ENCODE peak calls at places on chromosomes 13 and 19, in nine cellular contexts. H, E, G, Z, V, I, O, R and C are unnamed samples.

GRCh38 chr13:94182185-94182761 is 297.2 kb downstream of the DCT start:
- DNase-seq in H (no peak), E (no peak), G (no peak), Z (no peak), V (no peak), I (no peak), O (no peak), R (no peak), C (no peak)

GRCh38 chr19:4831351-4832340 is at the start of gene TICAM1:
- DNase-seq in H (peak), E (peak), G (peak), Z (peak), V (peak), I (peak), O (peak), R (peak), C (no peak)

GRCh38 chr13:99434258-99434788 is 66.9 kb upstream of the TM9SF2 start:
- DNase-seq in H (no peak), E (no peak), G (no peak), Z (no peak), V (no peak), I (no peak), O (peak), R (peak), C (no peak)

GRCh38 chr19:43574424-43575155 is 737 bp downstream of the XRCC1 start:
- DNase-seq in H (no peak), E (peak), G (peak), Z (peak), V (no peak), I (peak), O (no peak), R (no peak), C (peak)

GRCh38 chr19:32598022-32598421 is 17.0 kb downstream of the PDCD5 start:
- DNase-seq in H (no peak), E (no peak), G (no peak), Z (no peak), V (no peak), I (no peak), O (no peak), R (no peak), C (no peak)

GRCh38 chr13:48412881-48413351 is at the start of gene LPAR6:
- DNase-seq in H (no peak), E (peak), G (peak), Z (peak), V (no peak), I (peak), O (no peak), R (peak), C (peak)

GRCh38 chr13:74325106-74325505 is 190.9 kb upstream of the KLF12 start:
- DNase-seq in H (peak), E (peak), G (peak), Z (peak), V (no peak), I (peak), O (no peak), R (peak), C (no peak)

GRCh38 chr19:16867211-16867610 is 21.6 kb upstream of the F2RL3 start:
- DNase-seq in H (no peak), E (no peak), G (peak), Z (no peak), V (no peak), I (peak), O (no peak), R (no peak), C (no peak)

GRCh38 chr13:83819156-83819555 is 63.1 kb downstream of the SLITRK1 start:
- DNase-seq in H (no peak), E (peak), G (no peak), Z (peak), V (no peak), I (peak), O (no peak), R (no peak), C (no peak)

GRCh38 chr13:62598708-62599107 is 1183.1 kb upstream of the PCDH20 start:
- DNase-seq in H (no peak), E (no peak), G (no peak), Z (no peak), V (no peak), I (no peak), O (no peak), R (no peak), C (peak)

GRCh38 chr19:35531291-35531690 is 2.0 kb upstream of the GAPDHS start:
- DNase-seq in H (no peak), E (no peak), G (no peak), Z (no peak), V (no peak), I (no peak), O (no peak), R (no peak), C (peak)

GRCh38 chr19:7109678-7110289 is 40.3 kb downstream of the ZNF557 start:
- DNase-seq in H (no peak), E (peak), G (no peak), Z (no peak), V (no peak), I (peak), O (no peak), R (no peak), C (peak)

GRCh38 chr13:52852444-52852843 is 4.0 kb upstream of the PCDH8 start:
- DNase-seq in H (peak), E (no peak), G (no peak), Z (no peak), V (no peak), I (no peak), O (no peak), R (no peak), C (no peak)

GRCh38 chr19:17553256-17553655 is 2.2 kb upstream of the COLGALT1 start:
- DNase-seq in H (no peak), E (peak), G (peak), Z (peak), V (no peak), I (peak), O (peak), R (peak), C (peak)

GRCh38 chr19:17807731-17808316 is 12.9 kb downstream of the B3GNT3 start:
- DNase-seq in H (no peak), E (no peak), G (no peak), Z (no peak), V (no peak), I (no peak), O (no peak), R (no peak), C (no peak)

GRCh38 chr19:2405256-2405655 is 22.1 kb downstream of the TIMM13 start:
- DNase-seq in H (no peak), E (no peak), G (no peak), Z (no peak), V (no peak), I (no peak), O (peak), R (no peak), C (no peak)

GRCh38 chr13:111140562-111141105 is 25.5 kb downstream of the ARHGEF7 start:
- DNase-seq in H (no peak), E (no peak), G (no peak), Z (no peak), V (no peak), I (no peak), O (no peak), R (no peak), C (no peak)
- H3K4me2 ChIP-seq in H (no peak), E (no peak), G (no peak), Z (no peak), V (no peak), I (no peak), O (no peak), R (no peak), C (no peak)

DNA sequence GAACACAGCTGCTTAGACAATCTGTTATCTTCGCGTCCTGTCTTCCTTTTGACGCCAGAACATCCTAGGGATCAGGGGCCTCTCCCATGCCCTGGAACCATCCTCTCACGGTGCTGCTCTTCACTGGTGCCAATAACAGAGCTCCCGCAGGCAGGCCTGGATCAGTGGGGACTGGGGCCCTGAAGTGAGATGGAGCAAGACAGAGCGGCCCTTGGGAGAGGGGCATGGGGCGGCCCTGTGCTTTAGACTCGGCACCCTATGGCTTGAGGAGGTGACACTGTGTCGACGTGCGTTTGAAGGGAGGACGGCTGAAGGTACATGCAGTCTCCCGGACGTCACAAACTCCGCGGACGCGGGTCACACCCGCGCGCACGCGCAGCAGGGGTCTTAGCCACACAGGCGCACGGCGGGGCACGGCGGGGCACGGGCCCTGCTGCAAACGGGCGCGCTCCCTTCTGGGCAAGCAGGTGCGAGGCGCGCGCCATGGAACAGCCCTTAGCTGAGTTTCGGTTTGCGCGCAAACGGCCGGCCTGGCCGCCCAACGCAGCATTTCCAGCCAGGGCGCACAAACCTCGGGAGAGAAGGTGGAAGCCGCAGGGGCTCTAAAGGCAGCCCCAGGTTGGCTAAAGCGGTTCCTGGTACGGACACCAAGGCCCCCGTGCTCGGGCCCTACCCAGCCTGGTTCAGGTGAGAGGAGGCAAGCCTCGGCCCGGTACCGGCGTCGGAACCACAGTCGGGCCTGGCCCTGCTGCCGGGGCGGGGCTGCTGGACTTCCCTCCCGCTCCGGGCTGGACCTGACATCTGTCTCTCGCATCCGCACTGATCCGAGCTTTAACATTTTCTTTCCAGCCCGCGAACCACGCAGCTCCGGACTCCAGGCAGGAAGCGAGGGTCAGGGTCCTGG is 16.5 kb upstream of the RNF17 start:
- DNase-seq in H (no peak), E (peak), G (peak), Z (peak), V (no peak), I (peak), O (no peak), R (peak), C (peak)
- H3K4me2 ChIP-seq in H (peak), E (peak), G (peak), Z (peak), V (peak), I (peak), O (no peak), R (peak), C (peak)

GRCh38 chr19:38315657-38316476 is at the start of gene YIF1B:
- DNase-seq in H (peak), E (peak), G (peak), Z (peak), V (peak), I (peak), O (peak), R (peak), C (peak)

GRCh38 chr19:38319421-38320258 is at the start of gene KCNK6:
- DNase-seq in H (peak), E (peak), G (peak), Z (peak), V (peak), I (peak), O (no peak), R (peak), C (peak)

GRCh38 chr19:38318595-38319142 is 976 bp upstream of the KCNK6 start:
- DNase-seq in H (no peak), E (no peak), G (peak), Z (no peak), V (no peak), I (no peak), O (no peak), R (no peak), C (no peak)

GRCh38 chr19:38317104-38317612 is 1.4 kb upstream of the YIF1B start:
- DNase-seq in H (no peak), E (no peak), G (no peak), Z (no peak), V (no peak), I (no peak), O (peak), R (no peak), C (no peak)

GRCh38 chr19:38316477-38317067 is 825 bp upstream of the YIF1B start:
- DNase-seq in H (no peak), E (no peak), G (no peak), Z (no peak), V (no peak), I (no peak), O (no peak), R (no peak), C (no peak)
- H3K4me2 ChIP-seq in H (peak), E (peak), G (peak), Z (peak), V (peak), I (peak), O (peak), R (peak), C (peak)

GRCh38 chr13:101572456-101572855 is 120.0 kb downstream of the ITGBL1 start:
- DNase-seq in H (no peak), E (peak), G (no peak), Z (no peak), V (no peak), I (no peak), O (no peak), R (no peak), C (no peak)

GRCh38 chr13:101569807-101570206 is 117.3 kb downstream of the ITGBL1 start:
- DNase-seq in H (no peak), E (no peak), G (no peak), Z (no peak), V (no peak), I (no peak), O (no peak), R (no peak), C (no peak)

GRCh38 chr13:101565327-101565726 is 112.9 kb downstream of the ITGBL1 start:
- DNase-seq in H (no peak), E (no peak), G (no peak), Z (no peak), V (no peak), I (no peak), O (no peak), R (no peak), C (no peak)

GRCh38 chr13:101567841-101568240 is 115.4 kb downstream of the ITGBL1 start:
- DNase-seq in H (no peak), E (no peak), G (no peak), Z (no peak), V (no peak), I (no peak), O (no peak), R (no peak), C (no peak)

DNA sequence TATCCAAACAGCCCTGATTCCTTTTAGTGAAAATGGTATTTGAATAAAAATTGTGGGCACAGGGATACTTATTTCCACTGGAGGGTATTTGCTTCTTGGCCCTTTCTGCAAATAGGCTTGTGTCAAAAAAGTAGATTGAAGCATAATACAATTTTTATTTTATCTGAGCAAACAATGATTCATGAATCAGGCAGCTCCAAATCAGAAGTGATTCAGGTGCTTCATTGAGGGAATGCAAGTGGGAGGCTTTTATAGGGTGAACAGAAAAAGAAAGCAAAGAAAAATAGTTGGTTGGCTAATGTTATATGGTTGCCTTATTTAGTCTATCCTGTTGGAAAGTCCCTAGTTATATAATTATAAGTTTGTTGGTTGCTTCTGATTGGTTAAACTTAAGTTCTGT is 117.9 kb downstream of the ITGBL1 start:
- DNase-seq in H (no peak), E (peak), G (peak), Z (peak), V (no peak), I (peak), O (no peak), R (no peak), C (no peak)
- H3K4me2 ChIP-seq in H (peak), E (no peak), G (no peak), Z (no peak), V (peak), I (no peak), O (no peak), R (no peak), C (no peak)

DNA sequence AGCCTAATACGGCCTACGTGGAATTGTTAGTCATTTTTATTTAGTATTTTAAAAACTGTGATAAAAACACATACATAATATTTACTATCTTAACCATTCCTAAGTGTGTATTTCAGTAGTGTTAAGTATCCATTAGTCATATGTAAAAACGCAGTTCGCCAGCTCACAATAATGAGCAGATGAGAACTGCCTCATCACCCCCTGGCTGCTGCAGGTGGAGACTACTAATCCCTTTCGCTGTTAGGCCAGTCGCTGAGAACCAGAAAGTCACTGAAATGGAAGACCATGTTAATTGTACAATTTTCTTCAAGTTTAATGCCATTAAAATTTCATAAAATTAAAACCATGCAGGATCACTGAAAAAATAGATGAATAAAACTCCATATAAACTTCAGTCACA is 1.6 kb downstream of the ESD start:
- DNase-seq in H (no peak), E (peak), G (no peak), Z (peak), V (no peak), I (peak), O (peak), R (no peak), C (peak)
- H3K4me2 ChIP-seq in H (peak), E (no peak), G (peak), Z (peak), V (peak), I (peak), O (peak), R (peak), C (peak)